ENCODE peak calls at places on chromosomes 13 and 19, in ten cellular contexts. L is A549, B is GM12878, M is suprapubic skin, X is K562, Y is stomach, U is H1, J is SK-N-SH, S is ovary, I is esophagus muscularis mucosa. H is an unnamed sample.

GRCh38 chr13:46728777-46729176 is 68.2 kb downstream of the ESD start:
- DNase-seq in M (no peak), B (no peak), J (no peak), X (peak), Y (no peak), S (no peak), U (no peak), I (no peak), L (peak), H (no peak)

GRCh38 chr13:112510002-112510780 is 77.8 kb downstream of the TUBGCP3 start:
- DNase-seq in M (no peak), B (no peak), I (no peak), X (peak), Y (no peak), S (no peak), J (peak), U (peak), L (peak), H (no peak)

GRCh38 chr13:70054572-70054971 is 53.1 kb upstream of the ATXN8OS start:
- DNase-seq in B (no peak), U (no peak), X (no peak), Y (no peak), M (no peak), I (no peak), J (no peak), S (no peak), L (no peak), H (no peak)

GRCh38 chr13:109669234-109669612 is 117.2 kb downstream of the IRS2 start:
- DNase-seq in B (no peak), S (no peak), Y (no peak), I (peak), J (no peak), U (no peak), X (no peak), M (no peak), L (no peak), H (no peak)

GRCh38 chr19:51365211-51366049 is 758 bp downstream of the ETFB start:
- DNase-seq in X (no peak), J (no peak), M (no peak), I (no peak), B (no peak), S (no peak), Y (peak), U (no peak), L (peak), H (no peak)

GRCh38 chr13:80050252-80050651 is 290.7 kb downstream of the SPRY2 start:
- DNase-seq in S (no peak), I (no peak), L (no peak), M (no peak), U (no peak), X (no peak), B (no peak), J (no peak), Y (no peak), H (no peak)

GRCh38 chr13:57630661-57631606 is 610 bp upstream of the PCDH17 start:
- DNase-seq in B (no peak), M (no peak), Y (no peak), L (no peak), J (peak), U (no peak), S (no peak), I (no peak), X (no peak), H (no peak)

GRCh38 chr19:45357445-45357783 is 13.0 kb downstream of the ERCC2 start:
- DNase-seq in J (no peak), S (no peak), I (no peak), B (no peak), X (no peak), Y (no peak), M (no peak), U (no peak), L (no peak), H (no peak)

GRCh38 chr13:68291595-68291994 is 1061.5 kb upstream of the PCDH9 start:
- DNase-seq in M (no peak), U (no peak), J (no peak), B (no peak), S (no peak), Y (no peak), I (no peak), X (no peak), L (no peak), H (no peak)

GRCh38 chr13:23381877-23382276 is 51.6 kb downstream of the SACS start:
- DNase-seq in L (no peak), M (no peak), S (no peak), U (no peak), Y (no peak), I (no peak), X (no peak), J (peak), B (no peak), H (no peak)

GRCh38 chr19:14474827-14475226 is 327 bp downstream of the PTGER1 start:
- DNase-seq in L (no peak), M (no peak), U (no peak), I (no peak), S (no peak), J (no peak), B (no peak), Y (no peak), X (peak), H (no peak)
- TF ChIP-seq EP300 in L (no peak), M (no peak), U (no peak), I (no peak), S (no peak), J (no peak), B (no peak), Y (no peak), X (no peak), H (no peak)

DNA sequence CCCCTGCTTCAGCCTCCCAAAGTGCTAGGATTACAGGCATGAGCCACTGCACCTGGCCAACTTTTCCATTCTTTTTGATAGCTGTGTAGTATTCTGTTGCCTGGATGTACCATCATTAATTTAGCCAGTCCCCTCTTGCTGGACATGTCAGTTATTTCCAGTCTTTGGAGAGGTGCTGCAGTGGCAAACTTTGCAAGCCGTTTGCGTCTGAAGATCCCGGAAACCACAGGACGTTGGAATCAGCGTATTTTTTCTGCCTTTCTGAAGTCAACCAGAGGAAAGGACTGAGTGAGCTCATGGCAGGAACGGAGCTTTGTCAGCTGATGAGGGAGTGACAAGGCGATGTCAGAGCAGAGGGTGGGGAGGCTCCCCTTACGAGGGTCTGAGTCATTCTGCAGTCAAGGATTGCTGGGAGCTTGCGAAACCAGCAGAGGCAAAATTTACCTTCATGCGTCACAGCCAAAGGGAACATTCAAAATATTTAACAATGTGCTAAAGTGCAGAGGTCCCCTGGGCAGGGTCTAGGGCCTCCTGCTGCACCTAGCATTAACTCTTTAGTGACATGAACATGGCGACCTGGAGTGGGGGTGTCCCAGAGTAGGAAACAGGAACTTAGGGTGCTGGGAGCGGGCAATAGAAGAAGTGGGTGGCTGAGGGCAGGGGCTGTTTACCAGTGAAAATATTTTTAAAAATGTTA is 5.6 kb downstream of the C5AR1 start:
- DNase-seq in B (no peak), L (peak), X (peak), M (peak), S (no peak), Y (peak), I (no peak), J (no peak), U (no peak), H (peak)
- TF ChIP-seq CTCF in B (no peak), L (no peak), X (no peak), M (no peak), S (no peak), Y (no peak), I (no peak), J (no peak), U (no peak), H (no peak)

DNA sequence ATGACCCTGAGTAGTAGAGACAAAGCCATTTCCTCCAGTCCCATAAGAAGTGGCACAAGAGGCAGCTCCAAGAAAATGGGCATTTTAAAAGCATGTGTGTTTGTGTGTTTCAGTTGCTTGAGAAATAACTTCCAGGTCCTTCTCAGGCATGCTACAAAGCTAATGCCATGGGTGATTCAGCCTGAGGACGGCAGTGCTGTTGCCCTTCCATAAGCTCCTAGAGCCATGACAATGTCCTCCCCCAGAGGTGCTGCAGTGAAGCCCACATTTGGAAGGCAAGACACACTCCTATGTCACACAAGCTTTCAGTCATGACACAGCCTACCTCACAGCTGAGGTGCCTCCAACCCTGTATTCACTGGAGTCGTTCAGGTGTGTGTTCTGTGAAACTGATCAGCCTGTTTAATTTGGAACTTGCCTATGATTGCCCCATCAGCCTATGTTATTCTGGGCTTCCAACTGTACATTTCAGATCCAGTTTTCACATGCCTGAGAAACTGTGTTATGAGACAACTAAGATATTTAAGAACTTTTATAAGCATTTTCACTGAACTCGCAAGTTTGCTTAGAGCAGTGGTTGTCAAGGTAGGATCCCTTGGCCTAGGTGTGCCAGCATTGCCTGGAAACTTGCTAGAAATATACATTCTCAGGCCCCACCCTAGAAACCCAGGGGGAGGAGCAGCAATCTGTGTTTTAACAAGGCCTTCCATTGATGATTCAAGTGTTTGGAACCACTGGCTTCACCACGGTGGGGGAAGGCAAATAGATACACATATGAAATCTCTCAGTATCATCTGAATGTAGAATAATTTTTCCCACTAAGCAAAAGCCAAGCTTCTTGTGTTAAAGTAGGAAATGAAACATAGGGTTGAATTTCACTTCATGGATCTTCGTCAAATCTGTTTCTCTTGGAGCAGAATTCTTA is 213.4 kb downstream of the FOXO1 start:
- DNase-seq in J (no peak), S (no peak), B (no peak), L (peak), I (no peak), Y (no peak), M (no peak), U (no peak), X (no peak), H (no peak)
- TF ChIP-seq EP300 in J (no peak), S (no peak), B (no peak), L (no peak), I (no peak), Y (no peak), M (no peak), U (no peak), X (no peak), H (no peak)

DNA sequence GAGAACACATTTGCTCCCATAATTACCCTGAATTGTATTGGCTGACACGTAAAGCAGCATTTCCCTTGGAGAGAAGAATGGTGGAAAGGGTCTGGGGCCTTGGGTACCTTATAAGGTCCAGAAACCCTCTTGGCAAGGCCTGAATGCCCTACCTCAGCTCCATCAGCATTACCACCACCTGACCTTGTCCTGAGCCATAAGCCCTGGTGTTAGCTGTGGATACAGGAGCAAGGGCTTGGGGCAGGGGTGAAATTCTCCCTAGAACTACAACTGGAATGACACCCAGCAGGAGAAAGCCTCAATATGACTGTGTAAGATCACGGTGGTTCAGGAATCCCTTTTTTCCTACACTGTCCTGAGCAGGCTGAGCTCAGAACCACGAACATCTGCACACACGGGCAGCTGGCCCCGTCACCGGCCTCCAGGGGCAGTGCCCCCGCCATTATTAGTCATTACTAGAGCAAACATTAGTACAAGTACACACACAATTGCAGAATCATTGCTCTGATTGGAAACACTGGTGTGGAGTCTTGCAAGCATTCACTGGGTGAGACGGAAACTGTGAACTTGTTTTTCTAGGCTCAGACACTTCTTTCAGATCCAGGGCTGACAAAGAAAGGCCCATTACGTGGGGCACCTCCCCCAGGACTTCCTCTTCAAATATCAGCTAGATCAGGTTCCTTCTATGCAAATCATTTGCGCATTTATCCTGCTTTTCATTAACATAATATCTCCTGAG is 26.7 kb upstream of the MTIF3 start:
- DNase-seq in I (no peak), U (no peak), X (no peak), M (no peak), S (no peak), Y (peak), J (no peak), B (no peak), L (peak), H (no peak)
- TF ChIP-seq CTCF in I (no peak), U (no peak), X (no peak), M (no peak), S (no peak), Y (no peak), J (no peak), B (no peak), L (no peak), H (no peak)

DNA sequence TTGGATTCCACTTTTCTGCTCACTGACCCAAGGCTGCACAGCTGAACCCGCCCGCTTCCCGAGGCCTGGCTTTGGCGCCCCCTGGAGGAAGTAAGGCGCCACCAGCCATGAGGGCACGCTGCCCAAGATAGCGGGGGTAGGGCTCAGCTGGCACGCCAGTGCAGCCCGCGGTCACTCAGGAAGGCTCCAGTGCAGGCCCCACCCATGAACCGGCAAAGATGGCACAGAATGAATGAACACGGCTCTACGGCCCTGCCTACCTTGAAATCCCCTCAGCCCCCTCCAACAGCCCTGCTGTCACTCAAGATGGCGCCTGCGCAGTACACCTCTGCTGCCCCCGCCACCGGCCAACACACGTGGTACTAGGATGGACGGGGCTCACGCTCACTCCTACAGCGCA is 3.0 kb downstream of the PEG3 start:
- DNase-seq in I (no peak), S (peak), X (no peak), L (no peak), J (peak), B (no peak), Y (peak), M (peak), U (no peak), H (peak)
- TF ChIP-seq EP300 in I (no peak), S (no peak), X (no peak), L (no peak), J (no peak), B (no peak), Y (no peak), M (no peak), U (no peak), H (no peak)

GRCh38 chr13:72804301-72804700 is 22.4 kb downstream of the PIBF1 start:
- DNase-seq in S (no peak), M (no peak), L (no peak), X (no peak), J (no peak), I (no peak), Y (no peak), U (no peak), B (no peak), H (no peak)

GRCh38 chr13:72805663-72806341 is 23.9 kb downstream of the PIBF1 start:
- DNase-seq in Y (no peak), S (no peak), X (no peak), I (no peak), M (no peak), J (no peak), U (no peak), L (no peak), B (no peak), H (no peak)

DNA sequence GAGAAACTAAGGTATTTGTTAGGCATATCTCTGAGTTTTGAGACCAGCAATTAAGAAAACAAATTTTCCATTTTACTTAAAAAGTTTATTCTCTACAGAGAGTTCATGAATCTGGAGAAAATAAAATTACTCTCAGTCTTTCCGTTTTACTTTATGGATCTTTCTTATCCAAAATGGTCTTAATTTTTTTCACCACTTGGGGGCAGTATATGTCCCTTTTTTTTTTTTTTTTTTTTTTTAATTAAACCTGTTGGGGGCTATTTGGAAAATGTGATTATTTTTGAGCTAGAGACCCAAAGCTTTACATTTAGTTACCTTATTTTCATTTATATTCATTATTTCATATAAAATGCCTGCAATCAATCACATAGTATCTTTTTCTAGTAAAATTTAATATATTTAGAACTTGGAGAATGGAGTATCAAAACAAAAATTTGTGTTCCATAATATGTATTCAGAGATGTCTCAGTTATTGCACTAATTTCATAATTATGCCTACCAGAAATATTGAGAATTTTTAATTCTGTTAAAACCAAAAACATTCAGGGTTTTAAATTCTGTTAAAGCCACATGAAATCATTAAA is 27.1 kb downstream of the PIBF1 start:
- DNase-seq in B (no peak), J (peak), X (no peak), L (peak), Y (no peak), I (no peak), M (no peak), S (no peak), U (no peak), H (no peak)
- TF ChIP-seq CTCF in B (peak), J (peak), X (no peak), L (peak), Y (peak), I (peak), M (no peak), S (peak), U (no peak), H (no peak)

H was measured in tibial nerve.